ENCODE peak calls at places on chromosomes 3 and 15, in six cellular contexts. S is GM12891, N is tibial nerve, R is right lobe of liver, M is vagina, E is lower leg skin. H is an unnamed sample.

GRCh38 chr3:171967932-171968678 is 71.3 kb upstream of the FNDC3B start:
- DNase-seq in S (no peak), M (no peak), R (no peak), E (no peak), N (no peak), H (no peak)

GRCh38 chr3:154987846-154988245 is 92.3 kb upstream of the MME start:
- DNase-seq in M (no peak), E (no peak), R (no peak), N (no peak), S (no peak), H (no peak)

GRCh38 chr3:133474251-133474801 is 74.5 kb downstream of the BFSP2 start:
- DNase-seq in M (peak; percentile 89), E (peak; percentile 90), N (peak; percentile 61), R (no peak), S (no peak), H (no peak)

GRCh38 chr3:192299921-192300320 is 427.4 kb downstream of the FGF12 start:
- DNase-seq in M (no peak), E (no peak), S (no peak), N (no peak), R (no peak), H (no peak)

GRCh38 chr15:79128556-79128955 is 38.0 kb upstream of the RASGRF1 start:
- DNase-seq in R (no peak), N (no peak), E (no peak), M (no peak), S (no peak), H (no peak)

GRCh38 chr3:17874630-17875029 is 132.2 kb upstream of the TBC1D5 start:
- DNase-seq in N (no peak), M (no peak), E (no peak), R (no peak), S (no peak), H (no peak)

GRCh38 chr15:66558271-66558670 is 7.5 kb downstream of the LCTL start:
- DNase-seq in E (no peak), S (no peak), M (no peak), N (no peak), R (peak; percentile 5), H (no peak)

GRCh38 chr15:96340611-96341464 is 10.3 kb downstream of the NR2F2 start:
- DNase-seq in E (peak; percentile 86), M (peak; percentile 82), S (no peak), N (no peak), R (peak; percentile 61), H (no peak)

GRCh38 chr3:60017631-60018030 is 967.8 kb upstream of the CFAP20DC start:
- DNase-seq in S (no peak), N (no peak), M (no peak), R (no peak), E (no peak), H (no peak)

GRCh38 chr15:39466428-39466827 is 114.5 kb upstream of the THBS1 start:
- DNase-seq in M (no peak), N (no peak), S (no peak), R (peak; percentile 64), E (peak; percentile 88), H (no peak)

GRCh38 chr3:126955004-126955790 is 27.7 kb upstream of the PLXNA1 start:
- DNase-seq in R (no peak), E (peak; percentile 75), N (no peak), S (no peak), M (no peak), H (no peak)

GRCh38 chr15:100152463-100152862 is 189.3 kb downstream of the ADAMTS17 start:
- DNase-seq in S (no peak), E (peak; percentile 80), R (no peak), M (no peak), N (no peak), H (no peak)

DNA sequence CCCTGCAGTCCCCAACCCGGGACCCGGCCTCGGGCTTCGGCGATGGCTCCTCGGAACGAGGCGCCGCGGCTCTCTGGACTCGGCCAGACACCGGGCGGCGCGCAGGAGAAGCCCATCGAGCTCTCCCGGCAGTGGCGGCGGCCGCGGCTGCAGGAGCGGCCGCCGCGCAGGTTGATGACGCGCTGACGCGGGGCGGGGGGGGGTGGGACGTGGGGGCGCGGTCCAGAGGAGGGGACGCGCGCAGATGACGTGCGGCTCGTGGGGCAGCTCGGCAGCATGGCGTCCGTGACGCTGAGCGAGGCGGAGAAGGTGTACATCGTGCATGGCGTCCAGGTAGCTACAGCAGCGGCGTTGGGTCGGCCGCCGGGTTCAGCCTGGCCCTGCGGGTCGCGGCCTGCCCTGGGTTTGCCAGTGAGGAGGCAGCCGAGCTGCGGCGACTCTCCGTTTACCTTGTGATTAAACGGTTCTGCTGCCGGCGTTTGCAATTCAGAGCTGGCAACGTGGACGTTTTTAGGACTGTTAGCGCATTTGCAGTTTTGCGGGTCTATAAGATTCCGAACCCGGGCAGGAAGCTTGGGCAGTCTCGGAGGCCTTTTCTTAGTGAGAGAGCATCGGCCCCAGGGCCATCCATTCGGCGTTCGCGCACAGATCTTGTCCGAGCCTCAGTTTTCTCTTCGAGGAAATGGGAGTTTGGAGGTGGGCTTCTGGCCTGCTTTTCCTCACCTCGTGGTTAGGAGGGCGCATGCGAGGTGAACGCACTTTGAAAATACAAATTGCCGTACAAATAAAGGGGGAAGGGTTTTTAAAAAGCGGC is at the start of the genes EXOSC7 and ZDHHC3:
- DNase-seq in R (peak; percentile 91), S (peak; percentile 86), E (peak; percentile 97), M (peak; percentile 91), N (peak; percentile 74), H (peak; percentile 97)
- TF ChIP-seq POLR2A in R (peak; percentile 70), S (peak; percentile 95), E (no peak), M (no peak), N (peak; percentile 65), H (peak; percentile 69)

GRCh38 chr3:141229132-141229531 is 2.5 kb upstream of the PXYLP1 start:
- DNase-seq in R (no peak), M (no peak), E (no peak), S (no peak), N (no peak), H (no peak)

GRCh38 chr3:141231923-141232861 is 567 bp downstream of the PXYLP1 start:
- DNase-seq in N (no peak), R (peak; percentile 69), S (no peak), M (peak; percentile 85), E (peak; percentile 90), H (no peak)

GRCh38 chr3:141230293-141230692 is 1.3 kb upstream of the PXYLP1 start:
- DNase-seq in S (no peak), N (no peak), R (no peak), M (no peak), E (no peak), H (no peak)

GRCh38 chr3:141233457-141234161 is 2.0 kb downstream of the PXYLP1 start:
- DNase-seq in M (peak; percentile 75), S (no peak), E (no peak), R (no peak), N (no peak), H (no peak)

DNA sequence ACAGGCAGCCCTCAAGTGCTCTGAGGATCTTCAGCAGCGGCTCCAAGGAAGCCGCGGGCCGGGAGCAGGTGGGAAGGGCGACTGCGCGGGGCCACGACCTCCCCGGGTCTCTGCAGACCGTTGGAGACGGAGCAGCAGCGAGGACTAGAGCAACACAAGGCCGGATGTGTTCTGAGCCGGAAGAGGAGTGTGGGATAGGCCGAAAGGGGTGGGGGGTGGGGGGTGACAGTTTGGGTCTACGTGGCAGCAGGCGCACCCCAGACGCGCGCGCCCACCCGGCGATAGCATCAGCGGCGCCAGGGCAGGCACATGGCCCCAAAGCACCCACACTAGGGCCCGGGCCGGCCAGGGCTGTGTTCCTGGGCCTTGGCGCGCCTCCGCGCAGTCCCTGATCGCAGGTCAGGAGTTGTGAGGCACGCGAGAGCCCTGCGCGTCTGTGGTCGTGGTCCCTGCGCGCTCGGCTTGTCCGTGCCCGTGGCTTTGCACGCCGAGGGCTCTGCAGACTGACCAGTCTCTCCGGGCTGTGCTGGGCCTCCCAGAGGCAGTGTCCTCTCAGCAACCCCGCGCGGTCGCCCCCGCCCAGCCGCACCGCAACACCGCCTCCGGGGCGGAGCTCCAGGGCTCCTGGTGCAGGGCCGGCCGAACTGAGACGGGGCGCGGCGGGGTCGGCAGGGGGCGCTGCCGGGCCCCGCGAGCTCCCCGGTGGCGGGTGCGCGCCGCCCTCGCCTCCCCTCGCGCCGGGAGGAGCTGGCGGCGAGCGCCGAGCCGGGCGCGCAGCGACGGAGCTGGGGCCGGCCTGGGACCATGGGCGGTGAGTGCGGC is at the start of gene PXYLP1:
- DNase-seq in M (peak; percentile 89), R (peak; percentile 96), S (peak; percentile 97), N (peak; percentile 88), E (peak; percentile 98), H (peak; percentile 92)
- TF ChIP-seq POLR2A in M (peak; percentile 15), R (peak; percentile 81), S (peak; percentile 61), N (peak; percentile 57), E (no peak), H (peak; percentile 71)

DNA sequence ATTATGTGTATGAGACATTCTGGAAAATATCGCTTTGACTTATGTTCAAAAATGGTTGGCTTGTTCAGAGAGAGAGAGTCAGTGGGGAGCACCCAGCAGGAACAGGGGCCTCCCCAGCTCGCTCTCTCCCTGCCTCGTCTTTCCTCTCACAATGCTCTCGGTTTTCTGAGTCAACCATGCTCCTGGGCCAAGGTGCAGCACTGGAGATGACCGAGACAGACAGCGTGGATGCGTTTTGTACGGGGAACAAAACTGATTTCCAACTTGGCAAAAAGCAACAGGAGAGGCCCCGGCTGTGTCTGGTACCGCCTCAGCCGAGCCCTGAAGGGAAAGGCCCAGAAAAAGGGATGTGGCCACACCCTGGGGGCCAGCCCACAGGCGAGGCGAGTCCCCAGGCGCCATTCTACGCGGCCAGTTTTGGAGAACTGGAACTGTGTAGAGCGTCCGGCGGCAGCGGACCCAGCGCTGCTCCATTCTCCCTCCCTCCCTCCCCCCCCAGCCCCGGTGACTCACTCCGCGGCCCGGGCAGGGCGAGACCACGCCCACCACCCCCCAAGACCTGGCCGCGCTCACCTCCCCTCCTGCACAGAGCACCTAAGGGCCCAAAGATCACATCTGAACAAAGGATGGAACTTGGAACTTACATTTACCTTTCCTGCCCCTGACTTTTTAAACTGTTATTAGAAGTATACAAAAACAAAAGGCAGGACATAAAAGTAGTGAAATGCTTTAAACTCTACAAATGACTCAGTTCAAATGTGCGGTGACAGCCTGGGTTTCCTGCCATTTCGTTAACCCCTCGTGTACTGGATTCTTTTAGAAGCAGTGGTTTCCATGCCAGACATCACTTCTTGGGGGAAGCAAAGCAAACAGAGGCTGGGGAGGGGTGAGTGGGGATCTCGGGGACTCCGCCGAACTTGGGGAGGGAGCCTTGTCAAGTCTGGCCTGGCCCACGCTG is 12.7 kb downstream of the ATP10A start:
- DNase-seq in E (peak; percentile 94), R (peak; percentile 66), N (peak; percentile 27), S (peak; percentile 50), M (peak; percentile 87), H (peak; percentile 14)
- TF ChIP-seq POLR2A in E (no peak), R (no peak), N (no peak), S (no peak), M (peak; percentile 7), H (no peak)

DNA sequence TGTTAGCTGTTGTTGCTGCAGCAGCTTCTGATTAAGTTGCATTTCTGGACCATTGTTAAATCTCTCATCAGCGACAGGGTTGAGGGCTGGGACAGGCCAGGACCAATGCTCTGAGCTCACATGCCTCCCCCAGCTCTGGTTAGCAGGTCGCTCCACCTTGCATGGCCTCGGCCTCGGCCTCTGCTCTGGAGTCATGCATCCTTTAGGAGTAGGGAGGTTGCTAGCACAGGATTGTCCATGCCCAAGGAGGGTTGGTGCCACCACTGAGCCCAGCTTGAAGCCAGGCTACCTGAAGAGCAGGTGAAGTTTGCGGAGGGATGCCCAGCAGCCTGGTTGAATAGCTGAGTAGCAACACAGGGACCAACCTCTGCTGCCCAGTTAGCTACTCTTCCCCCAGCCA is 11.2 kb upstream of the CPNE9 start:
- DNase-seq in M (no peak), R (no peak), N (no peak), E (no peak), S (no peak), H (no peak)
- TF ChIP-seq POLR2A in M (no peak), R (no peak), N (no peak), E (no peak), S (no peak), H (no peak)

GRCh38 chr3:169812844-169813677 is at the start of the genes LRRC34 and LRRIQ4:
- DNase-seq in R (peak; percentile 77), E (peak; percentile 92), S (peak; percentile 49), N (peak; percentile 46), M (no peak), H (peak; percentile 84)
- TF ChIP-seq POLR2A in R (no peak), E (no peak), S (no peak), N (no peak), M (no peak), H (peak; percentile 41)

GRCh38 chr3:169145551-169145950 is 518.0 kb downstream of the MECOM start:
- DNase-seq in M (no peak), S (no peak), N (no peak), R (no peak), E (no peak), H (peak; percentile 4)
- TF ChIP-seq POLR2A in M (no peak), S (no peak), N (no peak), R (no peak), E (no peak), H (no peak)

H was measured in erythroblast.